ENCODE peak calls at places on chromosomes 6 and 20, in five cellular contexts. W is H1, N is IMR-90, E is trophoblast cell, U is mesenchymal stem cell. L is an unnamed sample. For H3K36me3, the result is how much of the 10 kb centered on the place peaks cover.

GRCh38 chr6:82381278-82381677 is 17.7 kb downstream of the TPBG start:
- DNase-seq in W (no peak), N (no peak), E (no peak), U (no peak), L (no peak)

GRCh38 chr6:89117285-89118108 is at the start of gene SRSF12:
- DNase-seq in W (peak), N (peak), E (peak), U (peak), L (peak)

GRCh38 chr20:38685271-38685670 is 39.0 kb upstream of the SLC32A1 start:
- DNase-seq in W (no peak), N (no peak), E (no peak), U (no peak), L (no peak)

GRCh38 chr6:136069119-136069518 is 181.0 kb downstream of the MTFR2 start:
- DNase-seq in W (no peak), N (peak), E (peak), U (peak), L (no peak)

GRCh38 chr6:130222775-130223174 is at the start of gene SAMD3:
- DNase-seq in W (no peak), N (no peak), E (no peak), U (no peak), L (no peak)

GRCh38 chr20:43963872-43964791 is 49.5 kb downstream of the TOX2 start:
- DNase-seq in W (no peak), N (peak), E (no peak), U (peak), L (no peak)

GRCh38 chr20:53434662-53435061 is 159.0 kb downstream of the ZNF217 start:
- DNase-seq in W (no peak), N (no peak), E (no peak), U (no peak), L (no peak)

GRCh38 chr20:2314759-2315439 is 19.1 kb downstream of the TGM3 start:
- DNase-seq in W (no peak), N (peak), E (peak), U (peak), L (no peak)

GRCh38 chr20:12012241-12013222 is 94.8 kb downstream of the BTBD3 start:
- DNase-seq in W (peak), N (peak), E (peak), U (peak), L (peak)

GRCh38 chr6:142568857-142569597 is 267.2 kb downstream of the ADGRG6 start:
- DNase-seq in W (no peak), N (peak), E (peak), U (peak), L (no peak)

GRCh38 chr6:37580164-37580955 is 80.7 kb upstream of the CCDC167 start:
- DNase-seq in W (no peak), N (no peak), E (peak), U (no peak), L (no peak)

GRCh38 chr6:116369540-116370327 is 1.0 kb upstream of the DSE start:
- DNase-seq in W (no peak), N (no peak), E (no peak), U (no peak), L (no peak)

GRCh38 chr20:57481281-57481711 is 43.6 kb downstream of the CTCFL start:
- DNase-seq in W (no peak), N (no peak), E (no peak), U (no peak), L (no peak)

GRCh38 chr6:141539617-141540016 is 593.1 kb upstream of the GJE1 start:
- DNase-seq in W (no peak), N (peak), E (no peak), U (no peak), L (no peak)

GRCh38 chr20:59813948-59814834 is 119.2 kb downstream of the SYCP2 start:
- DNase-seq in W (peak), N (no peak), E (no peak), U (no peak), L (no peak)

GRCh38 chr20:50014570-50015562 is 32.1 kb downstream of the SNAI1 start:
- DNase-seq in W (no peak), N (no peak), E (no peak), U (no peak), L (no peak)

GRCh38 chr20:50009521-50010454 is 27.0 kb downstream of the SNAI1 start:
- DNase-seq in W (peak), N (no peak), E (no peak), U (no peak), L (no peak)

GRCh38 chr20:50015636-50015992 is 32.8 kb downstream of the SNAI1 start:
- DNase-seq in W (no peak), N (no peak), E (no peak), U (no peak), L (no peak)

GRCh38 chr20:50013976-50014375 is 31.2 kb downstream of the SNAI1 start:
- DNase-seq in W (no peak), N (no peak), E (no peak), U (no peak), L (no peak)

DNA sequence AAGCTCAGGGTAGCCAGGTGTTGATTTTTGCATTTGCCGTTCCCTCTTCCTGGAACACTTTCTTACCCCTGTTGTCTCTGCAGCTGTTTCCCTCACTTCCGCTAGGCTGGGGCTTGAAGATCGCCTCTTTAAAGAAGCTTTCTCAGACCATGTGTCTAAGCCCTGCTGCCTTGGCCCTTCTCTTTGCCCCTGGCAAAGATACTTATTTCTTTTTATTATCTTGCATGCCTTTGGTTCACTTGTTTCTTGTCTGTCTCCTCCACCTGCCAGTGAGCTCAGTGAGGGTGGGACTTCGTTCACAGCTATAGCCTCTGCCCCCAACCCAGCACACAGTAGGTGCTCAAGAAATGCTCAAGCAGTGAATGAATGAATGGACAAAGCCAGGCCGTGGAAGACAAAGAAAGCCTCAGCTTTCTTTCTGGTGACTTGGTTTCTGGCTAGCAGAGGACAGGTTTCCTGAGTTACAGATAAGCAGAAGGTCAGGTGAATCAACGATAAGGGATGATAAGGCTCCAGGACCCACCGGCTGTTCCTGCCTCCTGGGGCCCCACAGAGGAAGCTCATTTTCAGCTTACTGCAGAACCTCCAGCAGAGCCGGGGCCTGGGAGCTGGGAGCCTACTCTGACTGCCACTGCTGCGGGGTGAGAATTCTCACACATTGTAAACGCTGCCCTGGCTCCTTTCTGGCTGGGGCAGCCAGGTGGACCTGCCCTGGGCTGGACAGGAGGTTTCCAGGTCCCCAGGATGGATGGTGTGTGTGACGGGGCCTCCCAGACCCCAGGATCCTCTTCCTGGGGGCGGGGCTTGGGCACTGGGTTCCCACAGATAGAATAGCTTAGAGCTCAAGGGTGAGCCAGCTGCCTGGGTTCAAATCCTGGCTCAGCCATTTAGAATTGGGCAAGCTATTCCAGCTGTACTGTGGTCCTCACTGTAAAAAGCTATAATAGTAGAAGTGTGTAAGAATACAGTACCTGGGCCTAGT is 29.8 kb downstream of the SNAI1 start:
- DNase-seq in W (no peak), N (no peak), E (no peak), U (no peak), L (no peak)
- H2AK5ac ChIP-seq in W (no peak), N (no peak), E (peak), U (no peak), L (peak)

GRCh38 chr20:63641146-63641791 is 12.0 kb downstream of the STMN3 start:
- DNase-seq in W (no peak), N (no peak), E (no peak), U (peak), L (no peak)

GRCh38 chr20:63643499-63643898 is 9.7 kb downstream of the STMN3 start:
- DNase-seq in W (no peak), N (no peak), E (no peak), U (no peak), L (no peak)

GRCh38 chr20:63640086-63640485 is 13.1 kb downstream of the STMN3 start:
- DNase-seq in W (no peak), N (no peak), E (no peak), U (no peak), L (no peak)

GRCh38 chr20:63642518-63643247 is 10.5 kb downstream of the STMN3 start:
- DNase-seq in W (peak), N (no peak), E (peak), U (no peak), L (no peak)

GRCh38 chr20:63641792-63642517 is 11.3 kb downstream of the STMN3 start:
- DNase-seq in W (peak), N (peak), E (peak), U (peak), L (peak)
- H2AFZ ChIP-seq in W (no peak), N (peak), E (peak), U (no peak), L (no peak)

DNA sequence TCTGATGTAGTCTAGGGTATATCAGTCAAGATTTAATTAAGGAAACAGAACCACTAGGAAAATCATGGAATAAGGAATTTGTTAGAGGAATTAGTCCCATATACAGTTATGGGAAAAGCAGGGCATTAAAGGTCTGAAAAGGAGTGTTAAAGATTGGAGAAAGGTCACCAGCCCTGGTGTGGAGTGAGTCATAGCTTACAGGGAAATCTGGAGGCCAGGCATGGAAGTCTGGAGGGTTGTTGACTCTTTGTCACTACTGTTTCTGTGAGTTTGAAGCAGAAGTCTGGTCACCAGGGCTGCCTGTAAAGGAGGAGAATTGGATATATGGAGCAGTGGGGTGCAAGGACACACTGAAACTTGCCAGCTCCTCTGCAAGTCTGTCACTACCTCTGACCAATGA is 28.6 kb downstream of the CDC5L start:
- DNase-seq in W (no peak), N (peak), E (no peak), U (peak), L (no peak)
- H3K36me3 ChIP-seq in W (under half), N (under half), E (under half), U (half or more), L (half or more)

DNA sequence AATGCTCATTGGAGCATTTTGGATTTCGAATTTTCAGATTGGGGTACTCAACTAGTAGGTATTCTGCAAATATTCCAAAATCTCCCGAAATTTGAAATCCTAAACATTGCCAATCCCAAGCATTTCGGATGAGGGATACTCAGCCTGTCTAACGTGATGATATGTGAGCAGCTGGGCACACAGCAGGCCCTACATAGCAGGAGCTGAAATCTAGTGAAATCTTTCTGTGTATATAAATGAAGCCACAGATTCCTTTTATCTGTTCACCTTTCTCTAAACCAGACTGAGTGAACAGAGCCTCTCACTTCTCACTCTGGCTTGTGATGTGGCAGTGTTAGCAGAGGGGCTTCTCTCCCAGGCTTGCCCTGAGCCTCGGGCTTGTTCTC is 17.8 kb downstream of the STX16 start:
- DNase-seq in W (no peak), N (no peak), E (peak), U (no peak), L (no peak)
- H2AK5ac ChIP-seq in W (peak), N (no peak), E (no peak), U (peak), L (no peak)

DNA sequence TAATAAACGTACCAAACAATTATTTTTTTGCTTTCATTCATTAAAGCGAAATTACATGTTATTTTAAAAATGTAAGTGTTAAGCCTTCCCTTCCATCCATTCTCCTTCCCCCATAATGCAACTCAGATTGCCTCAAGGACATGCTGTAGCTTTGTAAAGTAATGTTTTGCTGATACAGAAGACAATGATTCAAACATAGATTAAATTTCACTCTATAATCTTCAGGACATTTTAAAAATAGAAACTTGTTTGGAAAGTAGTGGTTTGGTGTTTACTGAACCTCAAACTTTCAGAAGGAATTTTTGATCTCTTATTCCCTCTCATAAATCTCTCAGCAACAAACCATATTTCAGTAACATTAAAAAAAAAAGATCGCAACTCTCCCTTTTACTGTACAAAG is 350.9 kb upstream of the HSF2 start:
- DNase-seq in W (no peak), N (peak), E (no peak), U (peak), L (no peak)
- H2AFZ ChIP-seq in W (no peak), N (no peak), E (no peak), U (no peak), L (peak)

DNA sequence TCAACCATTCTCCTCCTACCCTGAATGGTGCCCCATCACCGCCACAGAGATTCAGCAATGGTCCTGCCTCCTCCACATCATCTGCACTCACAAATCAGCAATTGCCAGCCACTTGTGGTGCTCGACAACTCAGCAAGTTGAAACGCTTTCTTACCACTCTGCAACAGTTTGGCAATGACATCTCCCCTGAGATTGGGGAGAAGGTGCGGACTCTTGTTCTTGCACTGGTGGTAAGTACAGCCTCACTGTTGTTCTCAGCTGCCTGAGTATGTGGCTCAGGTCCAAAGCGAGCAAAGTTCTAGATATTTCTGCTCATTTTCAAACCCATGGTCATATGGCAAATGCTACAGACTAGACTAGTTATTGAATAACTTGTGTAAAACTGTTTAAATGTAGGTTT is 51.0 kb upstream of the C20orf144 start:
- DNase-seq in W (no peak), N (no peak), E (no peak), U (no peak), L (no peak)
- H3K36me3 ChIP-seq in W (under half), N (under half), E (under half), U (half or more), L (half or more)

GRCh38 chr6:52539607-52540006 is 37.3 kb downstream of the TRAM2 start:
- DNase-seq in W (no peak), N (peak), E (peak), U (peak), L (no peak)
- H2AK5ac ChIP-seq in W (peak), N (peak), E (no peak), U (peak), L (no peak)

GRCh38 chr6:1402868-1403267 is 13.5 kb downstream of the FOXF2 start:
- DNase-seq in W (no peak), N (no peak), E (no peak), U (no peak), L (no peak)
- H2AFZ ChIP-seq in W (no peak), N (no peak), E (no peak), U (no peak), L (no peak)

GRCh38 chr6:109379706-109380105 is 2.6 kb downstream of the CD164 start:
- DNase-seq in W (no peak), N (peak), E (peak), U (no peak), L (no peak)
- H3K36me3 ChIP-seq in W (under half), N (under half), E (under half), U (under half), L (under half)

GRCh38 chr6:30883743-30884520 is at the start of gene DDR1:
- DNase-seq in W (peak), N (peak), E (peak), U (peak), L (peak)

GRCh38 chr6:30881987-30882763 is 2.1 kb upstream of the DDR1 start:
- DNase-seq in W (no peak), N (peak), E (no peak), U (peak), L (peak)

GRCh38 chr6:30882764-30883475 is 1.4 kb upstream of the DDR1 start:
- DNase-seq in W (peak), N (no peak), E (peak), U (no peak), L (no peak)

GRCh38 chr6:30884521-30885480 is 482 bp downstream of the DDR1 start:
- DNase-seq in W (peak), N (peak), E (peak), U (peak), L (peak)

GRCh38 chr6:30883476-30883742 is 910 bp upstream of the DDR1 start:
- DNase-seq in W (no peak), N (no peak), E (no peak), U (no peak), L (no peak)
- H2AK5ac ChIP-seq in W (peak), N (peak), E (peak), U (peak), L (peak)

L was measured in neuronal stem cell.